ENCODE peak calls at places on chromosomes 2 and 18, in ten cellular contexts. T is fibroblast of lung; X is HTR-8/SVneo; B is activated CD8-positive, alpha-beta T cell treated with anti-CD3 and anti-CD28 coated beads for 36 hours; E is glutamatergic neuron; Z is hypothalamus; S is prostate gland; H is cardiac fibroblast; J is HFF-Myc; A is lower lobe of right lung. K is an unnamed sample.

GRCh38 chr2:48140586-48140985 is 234.3 kb upstream of the FBXO11 start:
- DNase-seq in T (no peak), X (no peak), B (no peak), E (no peak), Z (no peak), S (no peak), H (no peak), J (no peak), A (no peak), K (no peak)

GRCh38 chr18:78837766-78838165 is 141.9 kb upstream of the SALL3 start:
- DNase-seq in T (no peak), X (no peak), B (no peak), E (no peak), Z (no peak), S (no peak), H (no peak), J (no peak), A (no peak), K (no peak)

GRCh38 chr2:128868686-128869551 is 550.3 kb upstream of the HS6ST1 start:
- DNase-seq in T (no peak), X (no peak), B (no peak), E (no peak), Z (no peak), S (no peak), H (peak), J (no peak), A (no peak), K (no peak)

GRCh38 chr2:233822781-233823730 is 31.3 kb downstream of the HJURP start:
- DNase-seq in T (no peak), X (no peak), B (no peak), E (no peak), Z (no peak), S (no peak), H (no peak), J (no peak), A (peak), K (no peak)

GRCh38 chr2:27051902-27052645 is 606 bp downstream of the AGBL5 start:
- DNase-seq in T (no peak), X (no peak), B (peak), E (no peak), Z (peak), S (peak), H (no peak), J (no peak), A (peak), K (no peak)

GRCh38 chr18:35376742-35377695 is at the start of gene ZNF396:
- DNase-seq in T (peak), X (peak), B (peak), E (peak), Z (peak), S (peak), H (peak), J (no peak), A (peak), K (peak)

GRCh38 chr18:8400193-8400752 is 209.0 kb upstream of the RAB12 start:
- DNase-seq in T (no peak), X (no peak), B (no peak), E (peak), Z (no peak), S (no peak), H (no peak), J (no peak), A (no peak), K (no peak)

GRCh38 chr2:110852051-110852450 is 119.7 kb downstream of the ACOXL start:
- DNase-seq in T (no peak), X (no peak), B (no peak), E (no peak), Z (no peak), S (no peak), H (no peak), J (no peak), A (no peak), K (no peak)

GRCh38 chr2:129255610-129256313 is 723.7 kb upstream of the RAB6C start:
- DNase-seq in T (no peak), X (no peak), B (peak), E (no peak), Z (no peak), S (no peak), H (no peak), J (no peak), A (no peak), K (no peak)

GRCh38 chr18:10421859-10422258 is 32.6 kb upstream of the APCDD1 start:
- DNase-seq in T (peak), X (no peak), B (no peak), E (no peak), Z (no peak), S (no peak), H (peak), J (peak), A (no peak), K (no peak)

GRCh38 chr2:232683368-232683767 is 13.8 kb upstream of the GIGYF2 start:
- DNase-seq in T (no peak), X (no peak), B (no peak), E (no peak), Z (no peak), S (no peak), H (no peak), J (no peak), A (no peak), K (no peak)

GRCh38 chr2:134218928-134219707 is 34.8 kb upstream of the MGAT5 start:
- DNase-seq in T (no peak), X (no peak), B (peak), E (no peak), Z (no peak), S (no peak), H (no peak), J (no peak), A (peak), K (no peak)

GRCh38 chr2:230814616-230815015 is 50.1 kb upstream of the ITM2C start:
- DNase-seq in T (peak), X (peak), B (no peak), E (no peak), Z (no peak), S (no peak), H (peak), J (no peak), A (no peak), K (no peak)

GRCh38 chr18:55506074-55506473 is 81.9 kb downstream of the TCF4 start:
- DNase-seq in T (no peak), X (no peak), B (no peak), E (no peak), Z (no peak), S (no peak), H (no peak), J (no peak), A (no peak), K (no peak)

GRCh38 chr2:133986076-133986837 is 267.6 kb upstream of the MGAT5 start:
- DNase-seq in T (peak), X (no peak), B (no peak), E (no peak), Z (no peak), S (no peak), H (peak), J (no peak), A (no peak), K (no peak)

GRCh38 chr2:197236816-197237215 is 73.8 kb downstream of the ANKRD44 start:
- DNase-seq in T (no peak), X (no peak), B (no peak), E (no peak), Z (no peak), S (no peak), H (no peak), J (no peak), A (no peak), K (no peak)

GRCh38 chr2:53087282-53087882 is 680.2 kb upstream of the CHAC2 start:
- DNase-seq in T (peak), X (peak), B (no peak), E (no peak), Z (no peak), S (no peak), H (peak), J (no peak), A (no peak), K (no peak)

GRCh38 chr2:127076924-127077323 is 30.0 kb downstream of the BIN1 start:
- DNase-seq in T (no peak), X (no peak), B (no peak), E (no peak), Z (no peak), S (no peak), H (no peak), J (no peak), A (no peak), K (no peak)

GRCh38 chr2:203399031-203399430 is 70.8 kb downstream of the ABI2 start:
- DNase-seq in T (no peak), X (no peak), B (no peak), E (no peak), Z (no peak), S (no peak), H (peak), J (no peak), A (no peak), K (no peak)

GRCh38 chr2:215529271-215529670 is 93.4 kb upstream of the FN1 start:
- DNase-seq in T (peak), X (no peak), B (no peak), E (no peak), Z (no peak), S (no peak), H (peak), J (no peak), A (no peak), K (no peak)

GRCh38 chr18:80171190-80171872 is 62.3 kb downstream of the ADNP2 start:
- DNase-seq in T (peak), X (no peak), B (peak), E (peak), Z (no peak), S (peak), H (peak), J (no peak), A (peak), K (no peak)

GRCh38 chr2:223215136-223215535 is 163.1 kb downstream of the KCNE4 start:
- DNase-seq in T (no peak), X (no peak), B (no peak), E (no peak), Z (no peak), S (no peak), H (no peak), J (no peak), A (no peak), K (no peak)

GRCh38 chr2:241636182-241636982 is 576 bp downstream of the THAP4 start:
- DNase-seq in T (peak), X (peak), B (peak), E (peak), Z (no peak), S (no peak), H (peak), J (no peak), A (peak), K (no peak)

GRCh38 chr2:167750675-167751074 is 496.7 kb downstream of the STK39 start:
- DNase-seq in T (no peak), X (no peak), B (no peak), E (no peak), Z (no peak), S (no peak), H (no peak), J (no peak), A (no peak), K (no peak)

GRCh38 chr2:190328748-190329147 is 9.1 kb upstream of the HIBCH start:
- DNase-seq in T (peak), X (no peak), B (no peak), E (no peak), Z (no peak), S (no peak), H (peak), J (no peak), A (no peak), K (no peak)

GRCh38 chr2:226114436-226114835 is 685.2 kb downstream of the IRS1 start:
- DNase-seq in T (peak), X (no peak), B (no peak), E (no peak), Z (no peak), S (no peak), H (peak), J (no peak), A (no peak), K (no peak)

GRCh38 chr2:136482966-136483365 is 282.4 kb upstream of the THSD7B start:
- DNase-seq in T (no peak), X (no peak), B (no peak), E (no peak), Z (no peak), S (no peak), H (no peak), J (no peak), A (no peak), K (no peak)

GRCh38 chr18:295756-296155 is 27.9 kb upstream of the THOC1 start:
- DNase-seq in T (no peak), X (no peak), B (no peak), E (no peak), Z (no peak), S (no peak), H (no peak), J (no peak), A (no peak), K (no peak)

K was measured in AG09319.